ENCODE peak calls at places on chromosomes 16 and 17, in nine cellular contexts. H is fibroblast of villous mesenchyme, R is mucosa of descending colon, J is BJ, Z is cardiac muscle cell, G is colonic mucosa, B is heart right ventricle, O is A549, X is A673. Q is an unnamed sample.

GRCh38 chr17:27354491-27355081 is 60.7 kb downstream of the WSB1 start:
- DNase-seq in H (no peak), R (no peak), J (no peak), Z (no peak), G (no peak), B (no peak), O (no peak), X (peak), Q (no peak)

GRCh38 chr17:73516356-73516755 is 127.9 kb downstream of the SDK2 start:
- DNase-seq in H (no peak), R (no peak), J (no peak), Z (no peak), G (no peak), B (no peak), O (no peak), X (no peak), Q (no peak)

GRCh38 chr17:75861927-75862317 is 6.8 kb upstream of the WBP2 start:
- DNase-seq in H (peak), R (no peak), J (no peak), Z (no peak), G (no peak), B (no peak), O (no peak), X (no peak), Q (no peak)

GRCh38 chr17:40854175-40854814 is 12.7 kb downstream of the KRT12 start:
- DNase-seq in H (peak), R (no peak), J (peak), Z (peak), G (no peak), B (no peak), O (peak), X (peak), Q (no peak)

GRCh38 chr16:58755989-58756649 is 22.0 kb upstream of the GOT2 start:
- DNase-seq in H (peak), R (peak), J (no peak), Z (peak), G (peak), B (peak), O (peak), X (peak), Q (peak)

GRCh38 chr17:80418589-80418988 is 3.6 kb downstream of the ENDOV start:
- DNase-seq in H (no peak), R (no peak), J (no peak), Z (no peak), G (no peak), B (no peak), O (no peak), X (no peak), Q (no peak)

GRCh38 chr16:82888616-82889015 is 261.8 kb downstream of the CDH13 start:
- DNase-seq in H (peak), R (no peak), J (peak), Z (peak), G (peak), B (no peak), O (no peak), X (peak), Q (no peak)

GRCh38 chr17:48236681-48237134 is 129.1 kb downstream of the SNX11 start:
- DNase-seq in H (no peak), R (no peak), J (no peak), Z (peak), G (no peak), B (no peak), O (peak), X (peak), Q (no peak)

GRCh38 chr17:73952498-73953205 is 250.8 kb upstream of the RPL38 start:
- DNase-seq in H (peak), R (peak), J (no peak), Z (peak), G (peak), B (peak), O (peak), X (peak), Q (no peak)

GRCh38 chr17:47621293-47622178 is 28.2 kb upstream of the KPNB1 start:
- DNase-seq in H (peak), R (no peak), J (peak), Z (peak), G (no peak), B (peak), O (peak), X (peak), Q (no peak)

GRCh38 chr17:62696726-62697490 is 69.4 kb downstream of the MRC2 start:
- DNase-seq in H (no peak), R (no peak), J (no peak), Z (no peak), G (no peak), B (no peak), O (no peak), X (no peak), Q (no peak)

GRCh38 chr16:89131783-89132182 is 38.1 kb downstream of the ACSF3 start:
- DNase-seq in H (no peak), R (peak), J (no peak), Z (no peak), G (no peak), B (no peak), O (no peak), X (no peak), Q (no peak)

GRCh38 chr16:65268331-65268730 is 146.5 kb upstream of the CDH11 start:
- DNase-seq in H (no peak), R (no peak), J (no peak), Z (peak), G (no peak), B (no peak), O (no peak), X (no peak), Q (no peak)

GRCh38 chr17:2853722-2854580 is 57.7 kb downstream of the RAP1GAP2 start:
- DNase-seq in H (no peak), R (peak), J (no peak), Z (no peak), G (peak), B (no peak), O (peak), X (no peak), Q (peak)

GRCh38 chr17:41500131-41500911 is 5.1 kb downstream of the KRT13 start:
- DNase-seq in H (no peak), R (no peak), J (no peak), Z (peak), G (no peak), B (no peak), O (peak), X (no peak), Q (no peak)

GRCh38 chr16:683396-684066 is 603 bp downstream of the JMJD8 start:
- DNase-seq in H (no peak), R (no peak), J (no peak), Z (no peak), G (no peak), B (no peak), O (no peak), X (no peak), Q (no peak)

GRCh38 chr17:45438931-45439610 is 6.4 kb upstream of the ARHGAP27 start:
- DNase-seq in H (no peak), R (peak), J (no peak), Z (no peak), G (peak), B (no peak), O (no peak), X (no peak), Q (no peak)

GRCh38 chr17:40225151-40225550 is 6.0 kb downstream of the WIPF2 start:
- DNase-seq in H (no peak), R (no peak), J (no peak), Z (no peak), G (no peak), B (no peak), O (no peak), X (no peak), Q (no peak)

GRCh38 chr17:65594585-65594940 is 33.1 kb upstream of the AXIN2 start:
- DNase-seq in H (peak), R (no peak), J (no peak), Z (peak), G (no peak), B (no peak), O (no peak), X (no peak), Q (no peak)

GRCh38 chr16:85029413-85029794 is 1.8 kb downstream of the KIAA0513 start:
- DNase-seq in H (peak), R (no peak), J (peak), Z (peak), G (no peak), B (no peak), O (no peak), X (peak), Q (no peak)

GRCh38 chr16:9407206-9407758 is 315.8 kb downstream of the HAPSTR1 start:
- DNase-seq in H (no peak), R (no peak), J (no peak), Z (no peak), G (no peak), B (no peak), O (no peak), X (peak), Q (no peak)

GRCh38 chr16:68275611-68276191 is 11.4 kb downstream of the SLC7A6 start:
- DNase-seq in H (no peak), R (no peak), J (no peak), Z (no peak), G (no peak), B (no peak), O (no peak), X (no peak), Q (peak)

GRCh38 chr16:4694664-4695451 is 1.5 kb downstream of the NUDT16L1 start:
- DNase-seq in H (no peak), R (peak), J (no peak), Z (peak), G (no peak), B (no peak), O (no peak), X (no peak), Q (peak)

GRCh38 chr17:7700510-7700909 is 4.5 kb upstream of the EFNB3 start:
- DNase-seq in H (no peak), R (no peak), J (no peak), Z (no peak), G (no peak), B (no peak), O (no peak), X (no peak), Q (no peak)

GRCh38 chr17:51240275-51240674 is 19.6 kb downstream of the MBTD1 start:
- DNase-seq in H (no peak), R (no peak), J (no peak), Z (no peak), G (no peak), B (no peak), O (no peak), X (no peak), Q (no peak)

GRCh38 chr17:19270951-19271611 is 33.9 kb downstream of the EPN2 start:
- DNase-seq in H (no peak), R (no peak), J (no peak), Z (no peak), G (no peak), B (peak), O (no peak), X (no peak), Q (no peak)

GRCh38 chr17:61490540-61490975 is 38.3 kb downstream of the TBX4 start:
- DNase-seq in H (peak), R (no peak), J (peak), Z (peak), G (no peak), B (no peak), O (peak), X (no peak), Q (no peak)

GRCh38 chr17:82342361-82343079 is 9.0 kb upstream of the SECTM1 start:
- DNase-seq in H (no peak), R (no peak), J (no peak), Z (no peak), G (no peak), B (no peak), O (no peak), X (no peak), Q (no peak)

GRCh38 chr17:82334622-82335394 is 1.2 kb upstream of the SECTM1 start:
- DNase-seq in H (peak), R (peak), J (no peak), Z (peak), G (no peak), B (no peak), O (no peak), X (no peak), Q (no peak)

GRCh38 chr17:82343560-82343959 is 10.0 kb upstream of the SECTM1 start:
- DNase-seq in H (no peak), R (no peak), J (no peak), Z (no peak), G (no peak), B (no peak), O (no peak), X (no peak), Q (no peak)

GRCh38 chr17:82339634-82340580 is 6.3 kb upstream of the SECTM1 start:
- DNase-seq in H (no peak), R (peak), J (no peak), Z (no peak), G (no peak), B (no peak), O (peak), X (no peak), Q (peak)

GRCh38 chr17:82338858-82339633 is 5.5 kb upstream of the SECTM1 start:
- DNase-seq in H (peak), R (peak), J (no peak), Z (peak), G (peak), B (no peak), O (peak), X (peak), Q (no peak)
- H3K4me3 ChIP-seq in H (peak), R (no peak), J (peak), Z (no peak), G (peak), B (peak), O (peak), X (peak), Q (no peak)

GRCh38 chr17:35312790-35313711 is 60.4 kb downstream of the SLFN11 start:
- DNase-seq in H (peak), R (peak), J (no peak), Z (peak), G (peak), B (peak), O (peak), X (peak), Q (peak)

GRCh38 chr17:35313875-35314409 is 59.5 kb downstream of the SLFN11 start:
- DNase-seq in H (no peak), R (peak), J (no peak), Z (no peak), G (no peak), B (peak), O (no peak), X (no peak), Q (peak)

GRCh38 chr17:35315971-35316370 is 57.5 kb downstream of the SLFN11 start:
- DNase-seq in H (no peak), R (no peak), J (no peak), Z (no peak), G (no peak), B (no peak), O (no peak), X (no peak), Q (no peak)

GRCh38 chr17:35315283-35315682 is 58.1 kb downstream of the SLFN11 start:
- DNase-seq in H (peak), R (no peak), J (peak), Z (peak), G (no peak), B (peak), O (no peak), X (peak), Q (no peak)

DNA sequence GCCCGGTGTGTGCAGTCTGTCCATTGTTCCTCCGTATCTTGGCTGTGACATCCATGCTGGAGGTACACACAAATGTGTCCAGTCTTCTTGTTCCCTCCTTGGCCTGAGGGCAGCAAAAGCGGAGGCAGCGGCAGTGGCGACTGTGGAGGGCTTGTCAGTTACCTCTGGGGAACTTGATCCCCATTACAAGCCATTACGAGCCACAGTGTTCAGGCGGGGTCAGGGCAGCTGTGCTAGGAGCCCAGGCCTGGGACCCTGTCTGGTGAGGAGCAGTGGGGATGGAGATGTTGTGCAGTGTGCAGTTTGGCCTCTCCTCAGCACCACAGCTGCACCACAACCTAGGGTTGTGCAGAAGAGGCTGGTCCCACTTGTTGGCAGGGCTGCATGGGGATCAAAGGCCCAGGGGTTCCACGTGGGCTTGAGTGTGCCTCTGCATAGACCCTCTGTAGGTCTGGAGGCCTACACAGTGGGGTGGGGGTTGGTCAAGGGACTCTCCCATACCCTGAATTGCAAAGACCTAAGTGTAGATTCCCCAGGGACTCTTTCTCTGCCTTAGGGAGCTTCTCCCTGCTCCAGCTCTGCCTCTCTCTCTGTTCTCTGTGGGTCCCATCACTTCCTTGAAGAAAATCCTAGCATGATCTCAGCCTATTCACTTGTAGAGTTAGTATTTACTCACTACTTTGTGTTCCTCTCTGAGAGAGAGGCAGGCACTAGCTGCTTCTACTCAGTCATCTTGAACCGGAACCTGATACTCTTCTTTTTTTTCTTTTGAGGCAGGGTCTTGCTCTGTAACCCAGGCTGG is 58.8 kb downstream of the SLFN11 start:
- DNase-seq in H (no peak), R (no peak), J (no peak), Z (no peak), G (no peak), B (no peak), O (no peak), X (no peak), Q (no peak)
- H3K4me3 ChIP-seq in H (no peak), R (no peak), J (no peak), Z (no peak), G (no peak), B (no peak), O (no peak), X (no peak), Q (no peak)

DNA sequence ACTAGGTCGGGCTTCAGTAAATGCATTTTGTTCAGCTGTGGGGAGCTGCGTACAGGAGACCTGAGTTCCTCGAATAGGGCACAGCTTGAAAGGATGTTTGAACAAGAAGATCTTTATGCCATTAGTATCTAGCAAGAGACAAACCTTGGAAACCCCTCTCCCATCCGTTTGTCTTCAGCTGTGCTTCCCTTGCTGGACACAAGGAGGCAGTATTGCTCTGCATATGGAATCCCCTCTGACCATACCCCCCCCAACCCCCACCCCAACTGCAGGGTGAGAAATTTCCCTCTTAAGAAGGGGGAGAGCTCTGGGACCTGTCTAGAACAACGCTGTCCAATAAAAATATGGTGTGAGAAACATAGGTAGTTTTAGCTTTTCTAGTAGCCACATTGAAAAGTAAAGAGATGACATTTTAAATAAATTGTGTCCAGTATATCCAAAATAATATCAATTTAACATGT is 1.6 kb downstream of the MRM1 start:
- DNase-seq in H (peak), R (peak), J (no peak), Z (peak), G (peak), B (peak), O (peak), X (peak), Q (peak)
- H3K4me3 ChIP-seq in H (peak), R (no peak), J (peak), Z (no peak), G (peak), B (peak), O (peak), X (peak), Q (peak)

GRCh38 chr16:81752225-81752875 is 26.7 kb upstream of the PLCG2 start:
- DNase-seq in H (no peak), R (peak), J (no peak), Z (peak), G (peak), B (peak), O (no peak), X (no peak), Q (peak)
- H3K4me3 ChIP-seq in H (no peak), R (no peak), J (no peak), Z (no peak), G (no peak), B (no peak), O (no peak), X (no peak), Q (no peak)

DNA sequence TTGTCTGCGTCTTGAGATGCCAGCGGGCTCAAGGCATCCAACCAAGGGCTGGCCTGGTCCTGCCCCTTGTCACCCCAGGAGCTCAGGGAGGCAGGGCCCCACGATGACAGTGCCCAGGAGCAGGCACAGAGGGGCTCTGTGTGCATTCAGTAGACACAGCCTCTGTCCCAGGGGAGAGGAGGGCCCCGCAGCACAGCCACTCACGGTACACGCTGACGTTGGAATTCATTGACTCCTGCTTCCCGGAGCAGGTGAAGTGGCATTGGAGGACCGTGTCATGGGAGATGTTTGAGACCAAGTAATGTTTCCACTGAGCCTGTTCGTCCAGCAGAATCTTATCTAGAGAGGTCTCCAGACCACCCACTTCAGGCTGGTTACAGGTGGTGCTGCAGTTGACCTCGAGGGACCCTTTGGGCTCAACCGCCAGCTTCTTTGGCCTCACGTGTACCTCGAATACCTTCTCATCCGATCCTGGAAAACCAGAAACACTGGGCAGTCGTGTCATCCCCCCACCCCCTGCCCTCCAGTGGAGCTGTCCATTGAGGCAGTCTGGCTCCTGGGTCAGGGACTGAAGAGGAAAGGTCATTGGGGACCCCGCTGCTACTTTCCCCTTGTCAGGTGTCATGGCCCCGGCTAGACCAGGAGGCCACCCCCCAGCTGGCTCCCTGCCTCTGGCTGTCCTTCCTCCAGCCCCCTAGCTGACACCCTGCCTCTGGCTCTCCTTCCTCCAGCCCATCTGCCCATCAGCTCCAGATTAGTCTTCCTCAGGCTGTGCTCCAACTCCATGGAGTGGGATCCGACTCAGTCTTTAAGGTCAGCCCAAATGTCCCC is 7.0 kb downstream of the PRR29 start:
- DNase-seq in H (no peak), R (no peak), J (no peak), Z (no peak), G (peak), B (no peak), O (no peak), X (no peak), Q (no peak)
- H3K4me3 ChIP-seq in H (no peak), R (no peak), J (no peak), Z (no peak), G (no peak), B (peak), O (no peak), X (no peak), Q (no peak)

Q was measured in Peyer's patch.